ENCODE peak calls at places on chromosomes 12 and 14, in four cellular contexts. M, N, D and U are unnamed samples.

GRCh38 chr14:31994391-31995033 is 82.6 kb upstream of the ARHGAP5 start:
- DNase-seq in N (no peak), M (no peak), D (no peak), U (no peak)

GRCh38 chr14:103716091-103716801 is 636 bp downstream of the ZFYVE21 start:
- DNase-seq in N (peak; percentile 48), D (peak; percentile 44), M (no peak), U (peak; percentile 60)

GRCh38 chr14:55746533-55746932 is 166.5 kb downstream of the KTN1 start:
- DNase-seq in N (no peak), D (no peak), M (no peak), U (no peak)

GRCh38 chr14:90839024-90839888 is 23.0 kb upstream of the TTC7B start:
- DNase-seq in M (no peak), N (no peak), D (peak; percentile 25), U (no peak)

GRCh38 chr14:79278286-79278797 is 933.0 kb downstream of the DIO2 start:
- DNase-seq in M (no peak), N (no peak), D (peak; percentile 14), U (no peak)

GRCh38 chr12:129901256-129901655 is 2.6 kb downstream of the TMEM132D start:
- DNase-seq in N (no peak), M (no peak), D (no peak), U (no peak)

GRCh38 chr12:120352117-120352516 is 16.8 kb downstream of the MSI1 start:
- DNase-seq in N (no peak), D (no peak), M (peak; percentile 64), U (no peak)

GRCh38 chr12:121110211-121110940 is 22.3 kb upstream of the P2RX7 start:
- DNase-seq in M (peak; percentile 74), D (peak; percentile 75), N (peak; percentile 61), U (peak; percentile 77)

GRCh38 chr12:114186241-114187002 is 219.5 kb downstream of the TBX5 start:
- DNase-seq in N (no peak), D (no peak), M (no peak), U (no peak)

GRCh38 chr12:40986031-40986430 is 202.1 kb upstream of the PDZRN4 start:
- DNase-seq in D (no peak), M (peak; percentile 53), N (no peak), U (no peak)

GRCh38 chr12:50537538-50537919 is 32.7 kb downstream of the DIP2B start:
- DNase-seq in N (no peak), D (no peak), M (peak; percentile 40), U (no peak)

GRCh38 chr14:60247994-60248696 is 876 bp upstream of the PPM1A start:
- DNase-seq in N (peak; percentile 94), M (peak; percentile 92), D (peak; percentile 96), U (peak; percentile 92)
- TF ChIP-seq POLR2A in N (peak; percentile 86), M (no peak), D (no peak), U (peak; percentile 19)

DNA sequence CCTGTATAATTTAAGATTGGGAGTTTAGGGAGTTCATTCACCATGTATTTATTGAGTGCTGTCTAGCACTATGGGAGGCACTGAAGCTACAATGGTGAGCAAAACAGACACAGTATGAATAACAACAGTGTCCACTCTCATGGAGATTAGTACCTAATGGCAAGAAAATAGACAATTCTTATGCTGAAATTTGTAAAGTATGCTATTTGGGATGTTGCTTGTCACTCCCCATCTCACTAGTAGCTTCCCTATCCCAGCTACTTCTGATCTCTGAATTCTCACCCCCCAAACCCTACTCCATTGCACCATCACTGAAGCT is 4.0 kb downstream of the GDF11 start:
- DNase-seq in N (no peak), M (no peak), D (no peak), U (no peak)
- H3K4me3 ChIP-seq in N (no peak overlapping the region), M (no peak overlapping the region), D (no peak overlapping the region), U (no peak overlapping the region)

DNA sequence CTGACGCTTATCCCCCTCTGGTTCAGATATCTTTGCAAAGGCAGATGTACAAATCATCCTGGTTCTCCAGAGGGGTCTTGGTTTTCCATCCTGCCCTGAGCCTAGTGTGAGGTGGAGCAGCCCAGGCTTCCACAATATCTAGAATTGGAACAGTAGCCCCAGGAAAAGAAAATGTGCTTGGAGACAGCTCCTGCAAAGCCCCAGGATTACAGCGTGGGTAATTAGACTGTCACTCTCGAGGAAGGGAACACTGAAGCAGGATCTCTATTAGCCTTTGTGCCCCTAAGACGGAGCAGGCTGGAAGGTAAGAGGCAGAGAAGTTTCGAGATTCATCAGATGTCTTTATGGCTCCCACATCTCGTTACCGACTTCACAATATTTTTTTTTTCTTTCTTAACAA is 59.4 kb downstream of the TMEM132C start:
- DNase-seq in N (no peak), M (no peak), D (no peak), U (no peak)
- TF ChIP-seq POLR2A in N (no peak), M (no peak), D (no peak), U (no peak)

GRCh38 chr12:10753066-10753465 is 29.9 kb upstream of the YBX3 start:
- DNase-seq in D (no peak), N (no peak), M (no peak), U (no peak)

GRCh38 chr12:10750385-10750727 is 27.2 kb upstream of the YBX3 start:
- DNase-seq in N (no peak), M (no peak), D (no peak), U (no peak)

GRCh38 chr12:10759657-10760056 is 36.5 kb upstream of the YBX3 start:
- DNase-seq in D (no peak), M (no peak), N (no peak), U (no peak)

GRCh38 chr12:10756194-10756593 is 33.1 kb upstream of the YBX3 start:
- DNase-seq in D (no peak), N (no peak), M (no peak), U (no peak)
- H3K4me3 ChIP-seq in D (no peak overlapping the region), N (no peak overlapping the region), M (no peak overlapping the region), U (no peak overlapping the region)

GRCh38 chr12:96195845-96196451 is 1.8 kb downstream of the ELK3 start:
- DNase-seq in N (no peak), D (no peak), M (peak; percentile 35), U (peak; percentile 26)

GRCh38 chr12:96192926-96193573 is 1.1 kb upstream of the ELK3 start:
- DNase-seq in D (no peak), N (no peak), M (no peak), U (no peak)

GRCh38 chr12:96194572-96194889 is 356 bp downstream of the ELK3 start:
- DNase-seq in N (no peak), D (no peak), M (no peak), U (no peak)

GRCh38 chr12:96194901-96195844 is 998 bp downstream of the ELK3 start:
- DNase-seq in M (peak; percentile 82), D (peak; percentile 54), N (peak; percentile 43), U (peak; percentile 62)

GRCh38 chr12:96193725-96194571 is at the start of gene ELK3:
- DNase-seq in M (peak; percentile 67), D (peak; percentile 74), N (peak; percentile 55), U (peak; percentile 78)
- TF ChIP-seq POLR2A in M (peak; percentile 51), D (peak; percentile 72), N (peak; percentile 37), U (peak; percentile 37)